ENCODE peak calls at places on chromosomes 7 and 10, in four cellular contexts. One of them, this sample, is unnamed.

GRCh38 chr10:71820966-71821365 is 30.1 kb downstream of the PSAP start:
- DNase-seq in HCT116: no peak
- DNase-seq in stomach: no peak
- DNase-seq in K562: no peak
- DNase-seq in this sample: no peak

GRCh38 chr7:142030294-142030693 is 34.6 kb downstream of the MGAM start:
- DNase-seq in HCT116: no peak
- DNase-seq in stomach: no peak
- DNase-seq in K562: no peak
- DNase-seq in this sample: peak

GRCh38 chr10:89549510-89549909 is 14.1 kb upstream of the SLC16A12 start:
- DNase-seq in HCT116: no peak
- DNase-seq in stomach: no peak
- DNase-seq in K562: no peak
- DNase-seq in this sample: no peak

GRCh38 chr7:139232377-139232717 is 1.3 kb downstream of the UBN2 start:
- DNase-seq in HCT116: no peak
- DNase-seq in stomach: no peak
- DNase-seq in K562: no peak
- DNase-seq in this sample: no peak

GRCh38 chr7:25926891-25927625 is 224.9 kb upstream of the NFE2L3 start:
- DNase-seq in HCT116: no peak
- DNase-seq in stomach: no peak
- DNase-seq in K562: no peak
- DNase-seq in this sample: no peak

GRCh38 chr7:118467381-118467780 is 242.9 kb downstream of the ANKRD7 start:
- DNase-seq in HCT116: no peak
- DNase-seq in stomach: no peak
- DNase-seq in K562: no peak
- DNase-seq in this sample: no peak

GRCh38 chr7:44460325-44460724 is 30.1 kb downstream of the NUDCD3 start:
- DNase-seq in HCT116: no peak
- DNase-seq in stomach: no peak
- DNase-seq in K562: no peak
- DNase-seq in this sample: no peak

GRCh38 chr10:48473704-48474103 is 131.2 kb downstream of the ARHGAP22 start:
- DNase-seq in HCT116: no peak
- DNase-seq in stomach: peak
- DNase-seq in K562: no peak
- DNase-seq in this sample: no peak

GRCh38 chr7:129368389-129368986 is 65.7 kb upstream of the STRIP2 start:
- DNase-seq in HCT116: no peak
- DNase-seq in stomach: no peak
- DNase-seq in K562: no peak
- DNase-seq in this sample: no peak

GRCh38 chr10:125022671-125023070 is 80.7 kb downstream of the ZRANB1 start:
- DNase-seq in HCT116: no peak
- DNase-seq in stomach: no peak
- DNase-seq in K562: no peak
- DNase-seq in this sample: no peak

GRCh38 chr7:101728888-101729883 is 88.2 kb upstream of the CUX1 start:
- DNase-seq in HCT116: peak
- DNase-seq in stomach: peak
- DNase-seq in K562: peak
- DNase-seq in this sample: no peak

GRCh38 chr7:143988986-143989745 is 11.0 kb upstream of the OR6B1 start:
- DNase-seq in HCT116: no peak
- DNase-seq in stomach: no peak
- DNase-seq in K562: no peak
- DNase-seq in this sample: no peak

GRCh38 chr7:149125189-149125863 is 798 bp downstream of the ZNF425 start:
- DNase-seq in HCT116: no peak
- DNase-seq in stomach: no peak
- DNase-seq in K562: peak
- DNase-seq in this sample: peak

GRCh38 chr7:42234736-42235135 is 2.3 kb downstream of the GLI3 start:
- DNase-seq in HCT116: no peak
- DNase-seq in stomach: no peak
- DNase-seq in K562: no peak
- DNase-seq in this sample: no peak

GRCh38 chr7:18212308-18212707 is 184.7 kb upstream of the PRPS1L1 start:
- DNase-seq in HCT116: no peak
- DNase-seq in stomach: no peak
- DNase-seq in K562: no peak
- DNase-seq in this sample: no peak

GRCh38 chr7:55786901-55787300 is 75.7 kb downstream of the SEPTIN14 start:
- DNase-seq in HCT116: no peak
- DNase-seq in stomach: no peak
- DNase-seq in K562: no peak
- DNase-seq in this sample: no peak

GRCh38 chr10:86402283-86402931 is 35.8 kb upstream of the GRID1 start:
- DNase-seq in HCT116: no peak
- DNase-seq in stomach: no peak
- DNase-seq in K562: no peak
- DNase-seq in this sample: peak

GRCh38 chr7:131649003-131649541 is 92.6 kb upstream of the PODXL start:
- DNase-seq in HCT116: no peak
- DNase-seq in stomach: no peak
- DNase-seq in K562: no peak
- DNase-seq in this sample: peak

GRCh38 chr7:137874390-137874789 is 27.6 kb upstream of the DGKI start:
- DNase-seq in HCT116: no peak
- DNase-seq in stomach: no peak
- DNase-seq in K562: no peak
- DNase-seq in this sample: no peak

GRCh38 chr10:1048349-1048731 is 579 bp downstream of the IDI1 start:
- DNase-seq in HCT116: no peak
- DNase-seq in stomach: no peak
- DNase-seq in K562: no peak
- DNase-seq in this sample: no peak

GRCh38 chr10:132109341-132110072 is 43.8 kb downstream of the JAKMIP3 start:
- DNase-seq in HCT116: no peak
- DNase-seq in stomach: peak
- DNase-seq in K562: no peak
- DNase-seq in this sample: no peak

GRCh38 chr10:73110345-73110849 is at the start of gene NUDT13:
- DNase-seq in HCT116: peak
- DNase-seq in stomach: peak
- DNase-seq in K562: peak
- DNase-seq in this sample: peak

DNA sequence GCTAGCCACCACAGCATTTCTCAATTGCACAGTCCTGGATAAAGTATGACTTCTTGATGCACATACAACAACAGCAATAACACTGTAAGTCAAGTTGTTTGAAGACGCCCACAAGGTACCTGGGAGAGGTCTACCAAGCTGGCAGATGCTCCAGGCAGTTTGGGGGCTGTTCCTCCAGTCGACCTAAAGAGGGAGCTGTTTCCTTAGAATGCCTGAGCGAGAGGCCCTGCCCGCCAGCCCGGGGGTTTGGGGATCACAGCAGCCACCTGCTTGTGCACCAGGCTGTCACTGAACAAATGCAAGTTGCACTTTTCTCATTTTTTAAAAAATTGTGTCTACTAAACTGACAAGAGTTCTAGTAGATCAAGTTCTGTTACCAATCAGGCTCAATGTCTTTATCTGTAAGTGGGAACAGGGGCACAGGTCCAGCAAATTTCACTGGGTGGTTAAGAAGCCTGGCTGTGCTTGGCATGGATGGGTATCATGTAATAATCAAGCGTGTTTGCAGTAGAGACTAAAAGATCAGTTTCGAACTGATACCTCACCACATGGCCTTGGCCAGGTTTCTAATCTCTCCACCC is 193.8 kb upstream of the ADO start:
- DNase-seq in HCT116: peak
- DNase-seq in stomach: peak
- DNase-seq in K562: peak
- DNase-seq in this sample: peak
- TF ChIP-seq CTCF in HCT116: peak
- TF ChIP-seq CTCF in stomach: no peak
- TF ChIP-seq CTCF in K562: peak
- TF ChIP-seq CTCF in this sample: peak

GRCh38 chr7:36085096-36085495 is 68.0 kb upstream of the EEPD1 start:
- DNase-seq in HCT116: no peak
- DNase-seq in stomach: no peak
- DNase-seq in K562: no peak
- DNase-seq in this sample: no peak
- TF ChIP-seq POLR2AphosphoS5 in HCT116: no peak
- TF ChIP-seq POLR2AphosphoS5 in stomach: no peak
- TF ChIP-seq POLR2AphosphoS5 in K562: no peak
- TF ChIP-seq POLR2AphosphoS5 in this sample: no peak

GRCh38 chr10:92848441-92849233 is at the start of gene EXOC6:
- DNase-seq in HCT116: peak
- DNase-seq in stomach: peak
- DNase-seq in K562: peak
- DNase-seq in this sample: peak
- TF ChIP-seq CTCF in HCT116: no peak
- TF ChIP-seq CTCF in stomach: no peak
- TF ChIP-seq CTCF in K562: no peak
- TF ChIP-seq CTCF in this sample: no peak

GRCh38 chr10:12640550-12640949 is 291.2 kb downstream of the CAMK1D start:
- DNase-seq in HCT116: no peak
- DNase-seq in stomach: no peak
- DNase-seq in K562: no peak
- DNase-seq in this sample: no peak

GRCh38 chr10:12638103-12638502 is 288.8 kb downstream of the CAMK1D start:
- DNase-seq in HCT116: no peak
- DNase-seq in stomach: no peak
- DNase-seq in K562: no peak
- DNase-seq in this sample: no peak

GRCh38 chr10:12638781-12639180 is 289.4 kb downstream of the CAMK1D start:
- DNase-seq in HCT116: no peak
- DNase-seq in stomach: no peak
- DNase-seq in K562: no peak
- DNase-seq in this sample: peak

GRCh38 chr10:12637649-12638048 is 288.3 kb downstream of the CAMK1D start:
- DNase-seq in HCT116: no peak
- DNase-seq in stomach: no peak
- DNase-seq in K562: no peak
- DNase-seq in this sample: no peak

GRCh38 chr10:12640026-12640425 is 290.7 kb downstream of the CAMK1D start:
- DNase-seq in HCT116: no peak
- DNase-seq in stomach: no peak
- DNase-seq in K562: no peak
- DNase-seq in this sample: no peak
- TF ChIP-seq POLR2AphosphoS5 in HCT116: no peak
- TF ChIP-seq POLR2AphosphoS5 in stomach: no peak
- TF ChIP-seq POLR2AphosphoS5 in K562: no peak
- TF ChIP-seq POLR2AphosphoS5 in this sample: no peak